ENCODE peak calls at places on chromosomes 4 and X, in four cellular contexts. T is SK-N-SH, Z is HCT116, D is GM12878. Q is an unnamed sample.

GRCh38 chrX:34343001-34343400 is 210.9 kb upstream of the FAM47A start:
- DNase-seq in T (no peak), Z (no peak), D (no peak), Q (no peak)

GRCh38 chr4:145609494-145610427 is 9.4 kb upstream of the MMAA start:
- DNase-seq in T (peak; percentile 41), Z (peak; percentile 68), D (peak; percentile 58), Q (no peak)

GRCh38 chr4:100582146-100582545 is 64.3 kb upstream of the EMCN start:
- DNase-seq in T (no peak), Z (no peak), D (no peak), Q (no peak)

GRCh38 chr4:153488006-153488718 is 22.0 kb downstream of the TMEM131L start:
- DNase-seq in T (no peak), Z (no peak), D (peak; percentile 94), Q (no peak)

GRCh38 chrX:9902651-9903050 is 64.5 kb upstream of the CLDN34 start:
- DNase-seq in T (no peak), Z (no peak), D (no peak), Q (no peak)

GRCh38 chrX:89034679-89035078 is 287.7 kb downstream of the CPXCR1 start:
- DNase-seq in T (no peak), Z (no peak), D (no peak), Q (no peak)

GRCh38 chr4:8917868-8918783 is 46.5 kb upstream of the HMX1 start:
- DNase-seq in T (peak; percentile 93), Z (peak; percentile 38), D (no peak), Q (peak; percentile 62)

GRCh38 chrX:139932077-139932900 is 564 bp downstream of the ATP11C start:
- DNase-seq in T (peak; percentile 79), Z (no peak), D (no peak), Q (no peak)

GRCh38 chrX:124194209-124194608 is 138.3 kb upstream of the TEX13D start:
- DNase-seq in T (no peak), Z (no peak), D (no peak), Q (no peak)

DNA sequence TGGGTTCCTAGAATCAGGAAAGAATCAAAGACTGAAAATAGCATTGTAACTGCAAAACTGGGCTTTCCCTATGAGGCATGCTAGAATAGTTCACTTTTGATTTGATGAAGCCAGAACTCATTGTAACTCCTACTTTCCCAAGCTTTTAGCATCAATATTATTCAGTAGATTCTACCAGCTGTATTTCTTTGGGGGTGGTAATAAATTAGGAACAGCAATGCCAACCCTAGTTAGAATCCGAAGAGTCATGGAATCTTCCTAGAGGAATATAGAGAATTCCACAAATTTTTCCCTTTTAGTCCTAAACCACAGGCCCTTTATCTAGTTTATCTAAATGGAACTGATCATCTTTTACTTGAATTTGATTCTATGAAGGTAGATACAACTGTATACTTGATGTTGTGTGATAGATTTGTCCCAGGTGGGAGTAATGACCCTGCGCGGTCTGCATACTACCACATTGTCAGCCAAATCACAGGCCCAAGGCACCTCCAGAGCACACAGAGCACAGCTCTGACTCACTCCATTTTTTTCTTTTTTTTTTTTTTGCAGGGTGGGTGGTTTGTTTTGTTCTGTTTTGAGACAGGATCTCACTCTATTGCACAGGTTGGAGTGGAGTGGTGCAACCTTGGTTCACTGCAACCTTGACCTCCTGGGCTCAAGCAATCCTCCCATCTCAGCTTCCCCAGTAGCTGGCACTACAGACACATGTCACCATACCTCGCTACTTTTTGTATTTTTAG is 66.6 kb downstream of the EDNRA start:
- DNase-seq in T (no peak), Z (no peak), D (no peak), Q (no peak)
- TF ChIP-seq JUND in T (peak; percentile 41), Z (no peak), D (no peak), Q (no peak)

DNA sequence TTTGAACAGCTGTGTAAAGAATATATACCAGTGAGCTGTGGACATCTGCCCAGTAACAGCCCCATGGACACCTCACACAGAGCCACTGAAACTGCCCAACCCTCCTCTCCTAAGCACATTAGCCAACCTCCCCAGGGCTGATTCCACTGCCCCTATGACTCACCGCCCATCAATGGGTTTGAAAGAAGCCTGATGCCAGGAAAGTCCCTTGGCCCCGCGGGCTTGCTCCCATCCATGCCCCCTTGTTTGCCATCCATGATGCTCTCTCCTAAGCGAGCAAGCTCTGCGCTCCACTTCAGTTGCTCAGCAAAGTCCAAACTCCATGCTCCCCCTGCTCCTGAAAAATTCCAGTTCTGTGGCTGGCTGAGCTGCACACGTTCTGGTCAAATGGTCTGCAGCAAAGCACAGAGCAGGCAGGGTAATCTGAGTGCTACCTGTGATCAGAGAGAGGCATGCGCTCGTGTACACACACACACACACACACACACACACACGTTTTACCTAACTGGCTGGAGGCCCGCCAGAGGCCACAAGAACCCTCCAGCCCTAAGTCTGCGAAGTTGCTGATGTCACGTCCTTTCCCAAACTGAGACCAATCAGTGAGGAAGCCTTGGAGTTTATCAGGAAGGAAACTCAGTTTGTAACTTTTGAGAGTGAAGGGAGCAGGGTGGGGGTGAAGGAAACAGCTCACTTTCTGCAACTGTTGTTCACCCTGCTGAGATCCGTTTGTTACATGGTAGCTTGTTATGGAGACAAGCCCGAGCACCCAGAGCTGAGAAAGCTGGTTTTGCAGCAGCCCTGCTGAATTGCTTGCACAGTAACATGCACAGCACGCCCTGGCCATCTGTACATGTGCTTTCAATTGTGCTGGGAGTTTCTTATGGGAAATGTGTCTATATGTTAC is at the start of gene ASB9:
- DNase-seq in T (peak; percentile 45), Z (peak; percentile 39), D (no peak), Q (no peak)
- TF ChIP-seq JUND in T (peak; percentile 46), Z (peak; percentile 28), D (no peak), Q (no peak)

GRCh38 chr4:53804719-53805118 is 213.4 kb upstream of the LNX1 start:
- DNase-seq in T (no peak), Z (peak; percentile 24), D (peak; percentile 12), Q (peak; percentile 57)
- TF ChIP-seq JUND in T (no peak), Z (no peak), D (no peak), Q (no peak)

GRCh38 chr4:157957905-157958304 is 214.9 kb downstream of the GASK1B start:
- DNase-seq in T (no peak), Z (no peak), D (no peak), Q (no peak)

DNA sequence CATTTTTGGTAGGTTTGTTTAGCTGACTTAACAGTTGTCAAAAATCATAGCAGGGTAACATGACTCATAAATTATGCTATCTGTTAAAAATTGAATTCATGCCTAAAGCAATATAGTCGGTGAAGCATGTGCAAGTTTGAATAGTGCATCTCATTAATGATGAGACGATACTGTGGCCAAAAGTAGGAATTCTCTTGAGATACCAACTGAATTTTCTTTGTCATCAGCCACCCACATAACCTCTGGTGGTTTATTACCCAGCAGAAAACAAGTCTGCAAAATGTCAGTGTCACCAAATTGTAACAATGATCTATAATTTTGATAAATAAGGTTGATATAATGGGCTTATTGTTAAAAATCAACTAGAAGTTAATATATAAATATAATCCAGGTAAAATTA is 211.2 kb downstream of the GASK1B start:
- DNase-seq in T (no peak), Z (no peak), D (no peak), Q (no peak)
- TF ChIP-seq JUND in T (no peak), Z (no peak), D (no peak), Q (no peak)

Q was measured in T47D.